ENCODE peak calls at places on chromosomes 2 and 18, in six cellular contexts. X, C, Z, F, A and Y are unnamed samples.

GRCh38 chr2:174681983-174682577 is 82.2 kb downstream of the CHRNA1 start:
- DNase-seq in X (no peak), C (peak), Z (peak), F (peak), A (peak), Y (peak)

GRCh38 chr2:241940329-241940728 is 70.8 kb downstream of the RTP5 start:
- DNase-seq in X (no peak), C (no peak), Z (no peak), F (no peak), A (no peak), Y (no peak)

GRCh38 chr18:30175621-30176225 is 866.8 kb downstream of the DSC3 start:
- DNase-seq in X (no peak), C (no peak), Z (peak), F (no peak), A (no peak), Y (no peak)

GRCh38 chr2:235008584-235009044 is 56.8 kb downstream of the SH3BP4 start:
- DNase-seq in X (no peak), C (no peak), Z (peak), F (no peak), A (no peak), Y (no peak)

GRCh38 chr2:131404794-131405193 is 40.8 kb upstream of the RAB6D start:
- DNase-seq in X (no peak), C (no peak), Z (no peak), F (no peak), A (no peak), Y (no peak)

GRCh38 chr2:109397883-109398282 is 215.9 kb downstream of the SEPTIN10 start:
- DNase-seq in X (no peak), C (no peak), Z (no peak), F (no peak), A (no peak), Y (no peak)

GRCh38 chr18:77853859-77854258 is 604.2 kb downstream of the GALR1 start:
- DNase-seq in X (no peak), C (no peak), Z (no peak), F (no peak), A (no peak), Y (no peak)

GRCh38 chr18:45408218-45408617 is 207.1 kb upstream of the SLC14A2 start:
- DNase-seq in X (no peak), C (no peak), Z (no peak), F (no peak), A (no peak), Y (no peak)

GRCh38 chr18:58192519-58192918 is 148.5 kb downstream of the NEDD4L start:
- DNase-seq in X (no peak), C (no peak), Z (no peak), F (no peak), A (no peak), Y (no peak)

GRCh38 chr2:108855194-108855593 is 68.6 kb downstream of the CCDC138 start:
- DNase-seq in X (peak), C (no peak), Z (peak), F (no peak), A (no peak), Y (no peak)

GRCh38 chr2:26035110-26035728 is 1.3 kb downstream of the RAB10 start:
- DNase-seq in X (peak), C (no peak), Z (peak), F (no peak), A (no peak), Y (peak)

GRCh38 chr2:57376985-57377384 is 669.6 kb upstream of the VRK2 start:
- DNase-seq in X (no peak), C (no peak), Z (no peak), F (no peak), A (no peak), Y (peak)

GRCh38 chr18:73896685-73897084 is 250.9 kb downstream of the FBXO15 start:
- DNase-seq in X (no peak), C (no peak), Z (no peak), F (no peak), A (no peak), Y (no peak)

GRCh38 chr2:205763708-205764501 is 81.6 kb downstream of the NRP2 start:
- DNase-seq in X (peak), C (peak), Z (peak), F (peak), A (peak), Y (peak)

GRCh38 chr2:223053431-223054192 is 1.6 kb downstream of the KCNE4 start:
- DNase-seq in X (no peak), C (no peak), Z (no peak), F (no peak), A (no peak), Y (peak)

GRCh38 chr18:35624140-35624539 is 42.6 kb downstream of the GALNT1 start:
- DNase-seq in X (no peak), C (no peak), Z (no peak), F (no peak), A (no peak), Y (no peak)

GRCh38 chr2:7180641-7181370 is 263.6 kb downstream of the RNF144A start:
- DNase-seq in X (no peak), C (no peak), Z (peak), F (no peak), A (no peak), Y (no peak)
- H3K27ac ChIP-seq in X (no peak), C (no peak), Z (no peak), F (no peak), A (no peak), Y (no peak)

DNA sequence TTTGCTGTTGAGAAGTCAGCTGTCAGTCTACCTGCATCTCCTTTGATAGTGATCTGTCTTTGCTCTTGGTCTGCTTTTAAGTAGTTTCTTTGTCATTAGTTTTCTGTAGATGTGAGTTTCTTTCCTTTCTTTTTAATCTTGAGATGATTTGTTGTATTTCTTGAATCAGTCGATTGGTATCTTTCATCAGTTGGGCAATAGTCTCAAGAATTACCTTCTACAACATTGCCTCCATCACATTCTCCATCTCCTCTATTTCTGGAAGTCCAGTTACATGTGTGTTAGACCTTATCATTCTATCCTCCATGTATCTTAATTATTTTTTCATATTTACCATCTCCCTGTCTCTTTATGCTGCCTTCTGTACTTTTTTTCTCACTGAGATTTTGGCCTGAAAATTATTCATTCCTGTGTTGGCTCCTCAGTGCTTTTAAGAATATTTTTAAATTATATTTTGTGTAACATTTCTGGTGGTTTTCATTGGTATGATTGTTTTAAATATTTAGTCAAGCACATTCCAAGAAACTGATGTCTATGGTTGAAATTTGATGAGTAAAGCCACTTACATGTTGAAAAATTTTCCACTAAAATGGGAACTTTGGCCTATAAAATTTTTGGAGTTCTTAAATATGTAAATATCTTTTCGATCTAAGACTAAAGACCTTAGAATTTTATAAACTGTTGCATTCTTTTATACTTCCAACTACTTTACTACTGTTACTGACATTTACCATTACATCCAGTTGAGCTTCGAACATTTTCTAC is 239.5 kb upstream of the MGAT5 start:
- DNase-seq in X (peak), C (no peak), Z (peak), F (no peak), A (no peak), Y (no peak)
- H4K91ac ChIP-seq in X (peak), C (no peak), Z (no peak), F (no peak), A (no peak), Y (no peak)

GRCh38 chr2:85795331-85796045 is 41.7 kb downstream of the ATOH8 start:
- DNase-seq in X (no peak), C (no peak), Z (no peak), F (no peak), A (no peak), Y (no peak)

GRCh38 chr2:85793584-85793983 is 39.8 kb downstream of the ATOH8 start:
- DNase-seq in X (no peak), C (no peak), Z (peak), F (no peak), A (no peak), Y (no peak)

GRCh38 chr2:85792783-85793441 is 39.1 kb downstream of the ATOH8 start:
- DNase-seq in X (peak), C (no peak), Z (peak), F (no peak), A (no peak), Y (peak)

GRCh38 chr2:85794491-85795121 is 40.8 kb downstream of the ATOH8 start:
- DNase-seq in X (no peak), C (no peak), Z (no peak), F (no peak), A (no peak), Y (no peak)

DNA sequence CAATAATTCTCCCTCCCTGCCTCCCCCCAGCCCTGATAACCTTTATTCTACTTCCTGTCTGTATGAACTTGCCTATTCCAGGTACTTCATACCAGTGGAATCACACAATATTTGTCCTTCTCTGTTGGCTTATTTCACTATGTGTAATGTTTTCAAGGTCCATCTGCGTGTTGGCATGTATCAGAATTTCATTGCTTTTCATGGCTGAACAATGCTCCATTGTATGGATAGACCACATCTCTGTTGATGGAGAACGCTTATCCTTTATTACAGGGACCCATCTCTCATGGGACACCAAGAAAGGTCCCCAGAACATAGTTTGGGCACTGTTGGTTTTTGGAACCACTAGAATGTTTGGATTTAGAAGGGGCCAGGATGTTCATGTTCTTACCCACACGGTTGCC is 40.2 kb downstream of the ATOH8 start:
- DNase-seq in X (no peak), C (no peak), Z (no peak), F (no peak), A (no peak), Y (no peak)
- H3K27ac ChIP-seq in X (no peak), C (no peak), Z (no peak), F (no peak), A (no peak), Y (no peak)

GRCh38 chr2:32422133-32422532 is 65.3 kb downstream of the BIRC6 start:
- DNase-seq in X (peak), C (no peak), Z (peak), F (no peak), A (no peak), Y (no peak)

GRCh38 chr2:32416519-32416918 is 59.7 kb downstream of the BIRC6 start:
- DNase-seq in X (no peak), C (no peak), Z (no peak), F (no peak), A (no peak), Y (no peak)

GRCh38 chr2:32418777-32419176 is 62.0 kb downstream of the BIRC6 start:
- DNase-seq in X (peak), C (no peak), Z (peak), F (no peak), A (no peak), Y (peak)

GRCh38 chr2:32423536-32423935 is 66.7 kb downstream of the BIRC6 start:
- DNase-seq in X (no peak), C (no peak), Z (no peak), F (no peak), A (no peak), Y (peak)

GRCh38 chr2:32417659-32418058 is 60.8 kb downstream of the BIRC6 start:
- DNase-seq in X (no peak), C (no peak), Z (no peak), F (no peak), A (no peak), Y (no peak)
- H4K91ac ChIP-seq in X (no peak), C (no peak), Z (no peak), F (no peak), A (no peak), Y (no peak)

DNA sequence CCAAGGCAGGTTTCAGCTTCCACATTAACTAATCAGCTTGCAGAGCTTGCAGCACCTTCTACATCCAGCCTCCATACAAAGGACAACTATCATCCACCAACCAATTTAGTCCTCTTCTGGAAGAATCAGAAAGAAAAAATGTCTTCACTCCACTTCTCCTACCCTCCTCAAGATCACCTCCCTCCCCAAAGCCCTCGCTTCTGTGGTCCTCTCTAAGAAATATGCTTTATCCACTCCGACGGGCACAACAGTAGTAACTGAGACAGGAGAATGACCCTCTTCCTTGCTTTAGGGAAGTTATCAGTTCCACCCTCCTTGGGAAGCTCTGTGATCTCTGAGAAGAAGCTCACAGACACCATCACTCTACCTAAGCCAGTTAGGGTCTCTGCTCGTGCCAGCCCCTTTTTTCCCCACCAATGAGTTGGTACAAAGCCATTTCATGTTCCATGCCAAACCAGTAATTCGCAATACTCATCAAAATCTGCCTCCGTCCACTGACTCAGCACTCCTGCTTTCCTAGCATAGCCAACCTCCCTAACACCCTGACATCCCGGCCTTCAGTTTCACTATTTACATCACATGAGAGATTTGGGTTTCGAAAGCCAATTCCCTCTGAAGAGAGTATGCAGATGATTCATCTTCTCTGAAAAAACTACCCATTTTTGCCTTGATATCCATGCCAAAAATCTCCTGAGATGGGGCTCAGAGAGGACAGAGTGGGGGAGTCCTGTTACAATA is 114.1 kb upstream of the PKDCC start:
- DNase-seq in X (peak), C (no peak), Z (peak), F (no peak), A (no peak), Y (peak)
- H3K27ac ChIP-seq in X (peak), C (no peak), Z (no peak), F (no peak), A (no peak), Y (peak)

GRCh38 chr2:138205281-138205680 is 241.0 kb downstream of the HNMT start:
- DNase-seq in X (no peak), C (no peak), Z (no peak), F (no peak), A (no peak), Y (no peak)
- H4K91ac ChIP-seq in X (no peak), C (no peak), Z (no peak), F (no peak), A (no peak), Y (no peak)

DNA sequence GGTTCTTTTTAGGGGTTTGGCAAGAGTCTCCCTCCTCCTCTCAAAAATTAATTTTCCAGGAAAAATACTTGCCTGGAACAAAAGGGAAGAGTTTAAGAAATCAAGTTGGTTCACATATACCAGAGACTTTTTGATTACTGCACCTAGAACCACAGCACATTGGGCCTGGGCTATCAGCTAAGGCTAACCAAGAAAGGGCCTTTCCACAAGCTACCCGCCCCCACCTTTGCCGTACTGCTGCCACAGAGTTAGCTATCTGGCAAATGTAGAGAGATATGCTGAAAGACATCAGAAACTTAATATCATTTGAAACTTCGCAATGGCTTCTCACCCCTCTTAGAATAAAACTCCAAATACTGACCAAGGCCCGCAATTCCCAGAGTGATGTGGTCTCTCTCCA is 76.9 kb downstream of the AAK1 start:
- DNase-seq in X (no peak), C (no peak), Z (no peak), F (no peak), A (no peak), Y (no peak)
- H3K27ac ChIP-seq in X (peak), C (no peak), Z (peak), F (no peak), A (no peak), Y (no peak)

GRCh38 chr2:236264256-236264655 is at the start of gene ASB18:
- DNase-seq in X (no peak), C (no peak), Z (no peak), F (no peak), A (no peak), Y (no peak)
- H4K91ac ChIP-seq in X (no peak), C (no peak), Z (no peak), F (no peak), A (no peak), Y (no peak)

DNA sequence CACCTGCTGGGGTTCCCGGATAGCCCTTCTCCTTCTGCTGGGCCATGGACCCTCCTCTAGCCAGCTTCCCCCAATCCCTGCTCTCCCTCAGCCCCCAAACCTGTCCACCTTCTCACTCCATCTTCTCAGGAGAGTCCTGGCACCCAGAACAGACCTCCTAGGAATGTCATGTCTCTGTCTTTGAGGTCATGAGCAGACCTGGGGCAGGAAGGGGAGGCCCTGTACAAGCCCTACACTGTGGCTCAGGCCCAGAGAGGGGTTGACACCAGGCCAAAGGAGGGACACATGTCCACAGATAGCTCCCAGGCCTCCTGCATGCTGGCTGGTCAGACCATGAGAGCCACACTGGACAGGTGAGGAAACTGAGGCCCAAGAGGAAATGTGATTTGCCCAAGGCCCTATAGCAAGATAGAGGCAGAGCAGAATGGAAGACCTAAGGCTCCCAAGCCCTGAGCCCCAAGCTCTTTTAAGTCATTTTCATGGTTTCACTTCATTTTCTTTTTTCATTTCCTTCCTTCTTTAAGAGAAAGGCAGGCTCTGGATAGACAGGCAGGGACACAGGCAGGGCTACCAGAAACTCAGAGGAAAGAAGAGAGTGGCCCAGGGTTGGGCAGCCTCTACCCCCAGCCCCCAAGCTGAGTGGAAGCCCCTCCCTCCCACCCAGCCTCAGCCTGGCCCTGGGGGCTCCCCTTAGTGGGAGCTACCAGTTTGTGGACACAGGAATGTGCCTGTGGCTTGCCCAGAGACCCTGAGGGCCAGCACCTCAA is 159.7 kb downstream of the SMAD7 start:
- DNase-seq in X (no peak), C (no peak), Z (no peak), F (no peak), A (no peak), Y (no peak)
- H3K27ac ChIP-seq in X (no peak), C (no peak), Z (peak), F (no peak), A (no peak), Y (no peak)

GRCh38 chr2:7378642-7379041 is 461.4 kb downstream of the RNF144A start:
- DNase-seq in X (no peak), C (no peak), Z (no peak), F (no peak), A (no peak), Y (no peak)
- H4K91ac ChIP-seq in X (no peak), C (no peak), Z (no peak), F (no peak), A (no peak), Y (no peak)